ENCODE peak calls at places on chromosomes 6 and 20, in ten cellular contexts. S, U, K, J, O, L, P, X, M and H are unnamed samples.

GRCh38 chr20:48283470-48284110 is 498.3 kb upstream of the SULF2 start:
- DNase-seq in S (no peak), U (peak; percentile 69), K (no peak), J (peak; percentile 83), O (peak; percentile 51), L (no peak), P (peak; percentile 45), X (no peak), M (peak; percentile 93), H (no peak)

GRCh38 chr6:151452750-151453427 is 963 bp upstream of the RMND1 start:
- DNase-seq in S (peak; percentile 56), U (peak; percentile 15), K (no peak), J (no peak), O (no peak), L (no peak), P (peak; percentile 28), X (peak; percentile 26), M (no peak), H (peak; percentile 21)

GRCh38 chr6:158644227-158645063 is at the start of gene DYNLT1:
- DNase-seq in S (peak; percentile 95), U (peak; percentile 89), K (peak; percentile 88), J (peak; percentile 86), O (peak; percentile 95), L (peak; percentile 92), P (peak; percentile 94), X (peak; percentile 98), M (peak; percentile 91), H (peak; percentile 92)

GRCh38 chr6:52736145-52736544 is 27.1 kb downstream of the GSTA2 start:
- DNase-seq in S (no peak), U (no peak), K (no peak), J (no peak), O (no peak), L (no peak), P (no peak), X (no peak), M (no peak), H (no peak)

GRCh38 chr6:48429021-48429420 is 318.0 kb upstream of the PTCHD4 start:
- DNase-seq in S (no peak), U (no peak), K (no peak), J (no peak), O (no peak), L (no peak), P (no peak), X (peak; percentile 80), M (no peak), H (peak; percentile 72)

GRCh38 chr20:45347936-45348809 is at the start of gene SDC4:
- DNase-seq in S (peak; percentile 88), U (peak; percentile 66), K (no peak), J (peak; percentile 35), O (peak; percentile 82), L (peak; percentile 35), P (peak; percentile 83), X (peak; percentile 49), M (peak; percentile 80), H (peak; percentile 78)

GRCh38 chr6:37860226-37860839 is 40.8 kb downstream of the ZFAND3 start:
- DNase-seq in S (no peak), U (peak; percentile 59), K (peak; percentile 24), J (no peak), O (no peak), L (no peak), P (no peak), X (no peak), M (peak; percentile 76), H (peak; percentile 52)

GRCh38 chr20:31709939-31710338 is 12.7 kb downstream of the BCL2L1 start:
- DNase-seq in S (no peak), U (no peak), K (no peak), J (no peak), O (no peak), L (no peak), P (no peak), X (no peak), M (no peak), H (peak; percentile 40)

GRCh38 chr6:25351485-25351884 is 72.3 kb downstream of the CARMIL1 start:
- DNase-seq in S (no peak), U (no peak), K (no peak), J (no peak), O (no peak), L (no peak), P (no peak), X (no peak), M (no peak), H (no peak)

GRCh38 chr20:35697696-35698297 is 1.4 kb downstream of the NFS1 start:
- DNase-seq in S (no peak), U (no peak), K (no peak), J (no peak), O (no peak), L (no peak), P (no peak), X (no peak), M (no peak), H (no peak)

GRCh38 chr6:158213925-158214674 is 46.0 kb downstream of the GTF2H5 start:
- DNase-seq in S (peak; percentile 67), U (peak; percentile 81), K (peak; percentile 80), J (peak; percentile 14), O (peak; percentile 74), L (peak; percentile 58), P (peak; percentile 44), X (peak; percentile 79), M (peak; percentile 87), H (peak; percentile 82)

GRCh38 chr20:44651507-44652373 is at the start of gene ADA:
- DNase-seq in S (peak; percentile 71), U (peak; percentile 43), K (no peak), J (peak; percentile 10), O (peak; percentile 72), L (peak; percentile 43), P (peak; percentile 73), X (no peak), M (peak; percentile 42), H (peak; percentile 88)

GRCh38 chr20:56429496-56429895 is 17.4 kb downstream of the CASS4 start:
- DNase-seq in S (no peak), U (peak; percentile 74), K (no peak), J (no peak), O (no peak), L (peak; percentile 23), P (no peak), X (no peak), M (no peak), H (no peak)

GRCh38 chr6:35248300-35248699 is 11.2 kb upstream of the ZNF76 start:
- DNase-seq in S (no peak), U (no peak), K (no peak), J (no peak), O (no peak), L (no peak), P (no peak), X (no peak), M (no peak), H (peak; percentile 14)

GRCh38 chr20:7420345-7420744 is 519.9 kb downstream of the HAO1 start:
- DNase-seq in S (no peak), U (no peak), K (no peak), J (no peak), O (no peak), L (no peak), P (no peak), X (no peak), M (no peak), H (no peak)

GRCh38 chr6:161194374-161194773 is 79.5 kb downstream of the AGPAT4 start:
- DNase-seq in S (no peak), U (no peak), K (no peak), J (no peak), O (no peak), L (no peak), P (no peak), X (no peak), M (no peak), H (no peak)

GRCh38 chr20:62225820-62226635 is 6.0 kb upstream of the HRH3 start:
- DNase-seq in S (no peak), U (no peak), K (no peak), J (no peak), O (no peak), L (no peak), P (no peak), X (no peak), M (no peak), H (no peak)

GRCh38 chr6:491233-491632 is 99.7 kb downstream of the IRF4 start:
- DNase-seq in S (no peak), U (no peak), K (no peak), J (no peak), O (no peak), L (no peak), P (no peak), X (no peak), M (no peak), H (no peak)

GRCh38 chr20:56151834-56152233 is 96.7 kb upstream of the MC3R start:
- DNase-seq in S (no peak), U (no peak), K (peak; percentile 30), J (no peak), O (no peak), L (no peak), P (no peak), X (no peak), M (no peak), H (no peak)

GRCh38 chr6:119077643-119078448 is 618 bp downstream of the FAM184A start:
- DNase-seq in S (peak; percentile 64), U (peak; percentile 2), K (peak; percentile 46), J (peak; percentile 27), O (peak; percentile 67), L (peak; percentile 55), P (peak; percentile 52), X (peak; percentile 55), M (no peak), H (peak; percentile 61)

GRCh38 chr20:37501940-37502339 is 19.1 kb upstream of the NNAT start:
- DNase-seq in S (no peak), U (no peak), K (peak; percentile 71), J (no peak), O (no peak), L (no peak), P (no peak), X (no peak), M (peak; percentile 50), H (peak; percentile 87)

GRCh38 chr6:152552616-152553209 is 84.4 kb downstream of the SYNE1 start:
- DNase-seq in S (peak; percentile 71), U (peak; percentile 70), K (peak; percentile 47), J (no peak), O (peak; percentile 67), L (peak; percentile 20), P (peak; percentile 46), X (peak; percentile 65), M (peak; percentile 75), H (peak; percentile 81)

GRCh38 chr20:64043768-64044167 is 5.7 kb downstream of the SOX18 start:
- DNase-seq in S (no peak), U (no peak), K (no peak), J (no peak), O (no peak), L (no peak), P (no peak), X (no peak), M (no peak), H (no peak)

GRCh38 chr6:63560806-63561672 is 11.2 kb upstream of the LOC128125822 start:
- DNase-seq in S (no peak), U (peak; percentile 28), K (no peak), J (no peak), O (no peak), L (no peak), P (no peak), X (no peak), M (no peak), H (peak; percentile 35)

GRCh38 chr6:33592595-33593413 is 12.7 kb upstream of the BAK1 start:
- DNase-seq in S (no peak), U (no peak), K (no peak), J (no peak), O (peak; percentile 62), L (peak; percentile 87), P (no peak), X (no peak), M (no peak), H (peak; percentile 81)

GRCh38 chr6:150078788-150079187 is 9.9 kb upstream of the ULBP3 start:
- DNase-seq in S (no peak), U (no peak), K (no peak), J (no peak), O (no peak), L (no peak), P (no peak), X (no peak), M (peak; percentile 44), H (peak; percentile 3)

GRCh38 chr6:152404458-152404857 is 232.7 kb downstream of the SYNE1 start:
- DNase-seq in S (no peak), U (no peak), K (no peak), J (no peak), O (no peak), L (no peak), P (no peak), X (no peak), M (no peak), H (peak; percentile 14)